ENCODE peak calls at places on chromosomes 1 and 21, in seven cellular contexts. G is prostate gland, O is ovary, Y is mucosa of descending colon, X is cardiac muscle cell, F is endothelial cell of umbilical vein, M is tibial artery. S is an unnamed sample. For H3K9me3 and H3K36me3, the result is how much of the 10 kb centered on the place peaks cover.

GRCh38 chr1:109668123-109668800 is 405 bp downstream of the GSTM2 start:
- DNase-seq in G (no peak), O (no peak), Y (no peak), X (no peak), F (no peak), M (no peak), S (no peak)

GRCh38 chr21:20720623-20721022 is 277.6 kb upstream of the NCAM2 start:
- DNase-seq in G (no peak), O (no peak), Y (no peak), X (no peak), F (no peak), M (no peak), S (peak)

GRCh38 chr1:27367160-27367650 is 444 bp upstream of the MAP3K6 start:
- DNase-seq in G (no peak), O (no peak), Y (no peak), X (no peak), F (no peak), M (no peak), S (no peak)

GRCh38 chr1:88462481-88463261 is 221.4 kb upstream of the PKN2 start:
- DNase-seq in G (no peak), O (peak), Y (peak), X (peak), F (peak), M (no peak), S (peak)

GRCh38 chr1:201848230-201848629 is 19.3 kb downstream of the IPO9 start:
- DNase-seq in G (no peak), O (no peak), Y (no peak), X (no peak), F (no peak), M (no peak), S (no peak)

GRCh38 chr1:101394041-101394440 is 157.2 kb downstream of the S1PR1 start:
- DNase-seq in G (no peak), O (no peak), Y (no peak), X (no peak), F (peak), M (no peak), S (peak)

GRCh38 chr1:117009132-117009531 is 7.6 kb downstream of the CD101 start:
- DNase-seq in G (no peak), O (no peak), Y (no peak), X (no peak), F (no peak), M (no peak), S (no peak)

GRCh38 chr21:43352568-43353281 is 74.2 kb downstream of the SIK1 start:
- DNase-seq in G (no peak), O (no peak), Y (no peak), X (no peak), F (peak), M (no peak), S (no peak)

GRCh38 chr1:57067863-57068262 is 102.0 kb upstream of the C8B start:
- DNase-seq in G (peak), O (peak), Y (no peak), X (peak), F (no peak), M (no peak), S (no peak)

GRCh38 chr1:203201516-203202205 is 15.2 kb upstream of the CHI3L1 start:
- DNase-seq in G (no peak), O (no peak), Y (no peak), X (no peak), F (no peak), M (no peak), S (no peak)

GRCh38 chr1:1118893-1119220 is 3.0 kb upstream of the C1orf159 start:
- DNase-seq in G (no peak), O (no peak), Y (no peak), X (no peak), F (no peak), M (peak), S (no peak)

GRCh38 chr1:36570016-36570415 is 87.3 kb upstream of the CSF3R start:
- DNase-seq in G (no peak), O (no peak), Y (no peak), X (no peak), F (no peak), M (no peak), S (no peak)

GRCh38 chr1:103960045-103960444 is 210.3 kb downstream of the AMY1C start:
- DNase-seq in G (no peak), O (no peak), Y (no peak), X (no peak), F (no peak), M (no peak), S (no peak)

GRCh38 chr1:172146149-172146850 is 274.2 kb upstream of the C1orf105 start:
- DNase-seq in G (no peak), O (no peak), Y (no peak), X (no peak), F (no peak), M (no peak), S (no peak)

GRCh38 chr1:205258313-205259176 is 30.8 kb downstream of the TMCC2 start:
- DNase-seq in G (no peak), O (no peak), Y (no peak), X (no peak), F (no peak), M (no peak), S (peak)

GRCh38 chr1:101004061-101004460 is 21.5 kb downstream of the DPH5 start:
- DNase-seq in G (peak), O (no peak), Y (no peak), X (no peak), F (no peak), M (no peak), S (peak)

GRCh38 chr1:111127923-111128643 is 11.8 kb downstream of the DRAM2 start:
- DNase-seq in G (no peak), O (no peak), Y (no peak), X (no peak), F (no peak), M (no peak), S (no peak)

GRCh38 chr1:54053745-54054437 is 483 bp downstream of the TCEANC2 start:
- DNase-seq in G (no peak), O (no peak), Y (no peak), X (no peak), F (peak), M (no peak), S (peak)

DNA sequence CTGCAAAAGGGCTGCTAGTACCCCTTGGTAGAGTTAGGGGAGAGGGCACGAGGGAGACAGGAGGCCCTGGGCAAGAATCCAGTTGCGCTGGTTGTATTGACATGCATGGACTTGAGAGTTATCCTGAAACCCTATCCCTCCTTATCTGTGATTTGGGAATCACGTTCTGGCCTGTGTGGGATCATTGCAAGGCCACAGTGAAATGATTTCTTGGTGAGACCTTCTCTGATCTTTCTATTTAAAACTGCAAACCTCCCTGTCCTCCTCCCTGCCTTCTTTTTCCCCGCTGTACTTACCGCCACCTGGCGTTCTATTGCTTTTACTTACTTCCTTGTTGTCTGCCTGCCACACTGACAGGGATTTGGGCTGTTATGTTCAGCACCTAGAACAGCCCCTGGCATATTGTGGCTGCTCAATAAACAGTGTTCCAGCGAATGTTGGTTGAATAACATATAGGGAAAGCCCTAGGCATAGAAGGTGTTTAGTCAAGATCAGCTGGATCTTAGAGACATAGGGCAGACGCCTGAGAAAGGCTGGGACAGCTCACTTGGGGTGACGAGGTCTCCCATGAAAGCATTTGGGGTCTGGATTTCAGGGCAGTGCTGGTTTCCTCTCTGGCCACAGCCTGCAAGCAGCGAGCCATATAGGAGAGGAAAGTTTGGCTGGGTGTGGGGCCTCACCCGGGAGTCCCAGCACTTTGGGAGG is 25.6 kb downstream of the ALPL start:
- DNase-seq in G (peak), O (no peak), Y (no peak), X (peak), F (peak), M (no peak), S (peak)
- TF ChIP-seq CTCF in G (peak), O (peak), Y (peak), X (peak), F (peak), M (no peak), S (peak)

GRCh38 chr1:69436151-69436550 is 131.6 kb upstream of the LRRC7 start:
- DNase-seq in G (no peak), O (no peak), Y (no peak), X (no peak), F (no peak), M (no peak), S (no peak)

GRCh38 chr1:69433073-69433472 is 134.6 kb upstream of the LRRC7 start:
- DNase-seq in G (no peak), O (no peak), Y (no peak), X (no peak), F (no peak), M (no peak), S (peak)
- H3K9me3 ChIP-seq in G (under half), O (under half), Y (under half), X (under half), F (under half), M (under half), S (under half)

GRCh38 chr1:35444519-35444774 is 112.8 kb downstream of the KIAA0319L start:
- DNase-seq in G (no peak), O (no peak), Y (no peak), X (no peak), F (no peak), M (no peak), S (no peak)
- H3K36me3 ChIP-seq in G (under half), O (under half), Y (under half), X (half or more), F (under half), M (half or more), S (under half)

GRCh38 chr1:7018826-7019225 is 233.6 kb downstream of the CAMTA1 start:
- DNase-seq in G (no peak), O (no peak), Y (no peak), X (no peak), F (no peak), M (no peak), S (no peak)
- TF ChIP-seq CTCF in G (no peak), O (no peak), Y (no peak), X (no peak), F (no peak), M (no peak), S (no peak)

S was measured in fibroblast of lung.